ENCODE peak calls at places on chromosomes 7 and 10, in five cellular contexts. Z is transverse colon, Y is ovary, P is sigmoid colon, S is heart left ventricle. C is an unnamed sample.

GRCh38 chr7:147885906-147886305 is 704.7 kb upstream of the C7orf33 start:
- DNase-seq in Z (no peak), S (no peak), P (no peak), Y (no peak), C (no peak)

GRCh38 chr7:21354284-21354683 is 73.6 kb upstream of the SP4 start:
- DNase-seq in P (no peak), Z (no peak), S (no peak), Y (no peak), C (no peak)

GRCh38 chr7:67653856-67654442 is 657.3 kb downstream of the TYW1 start:
- DNase-seq in P (no peak), Y (no peak), Z (no peak), S (no peak), C (no peak)

GRCh38 chr10:90293629-90294028 is 564.2 kb downstream of the HTR7 start:
- DNase-seq in S (no peak), Z (no peak), P (no peak), Y (no peak), C (no peak)

GRCh38 chr7:155280446-155281410 is 16.9 kb upstream of the INSIG1 start:
- DNase-seq in Z (no peak), P (no peak), S (no peak), Y (no peak), C (no peak)

GRCh38 chr7:69790915-69791473 is 192.7 kb downstream of the AUTS2 start:
- DNase-seq in Z (no peak), P (no peak), Y (no peak), S (no peak), C (peak)

GRCh38 chr10:59868974-59869940 is 37.1 kb downstream of the CCDC6 start:
- DNase-seq in P (no peak), Y (no peak), Z (no peak), S (no peak), C (no peak)

GRCh38 chr10:130160775-130161174 is 24.6 kb downstream of the GLRX3 start:
- DNase-seq in P (no peak), Y (no peak), S (no peak), Z (no peak), C (no peak)

GRCh38 chr10:119090026-119090808 is 9.6 kb upstream of the EIF3A start:
- DNase-seq in S (no peak), P (peak), Z (peak), Y (no peak), C (no peak)

GRCh38 chr10:25766687-25767221 is 167.3 kb upstream of the MYO3A start:
- DNase-seq in Z (no peak), S (no peak), P (no peak), Y (no peak), C (no peak)

GRCh38 chr10:59907537-59907917 is 1.2 kb upstream of the CCDC6 start:
- DNase-seq in Y (no peak), Z (no peak), P (no peak), S (no peak), C (no peak)

GRCh38 chr7:19413444-19413965 is 268.3 kb upstream of the FERD3L start:
- DNase-seq in S (no peak), Z (no peak), P (no peak), Y (no peak), C (no peak)

GRCh38 chr10:109904397-109904796 is 18.9 kb downstream of the XPNPEP1 start:
- DNase-seq in P (no peak), S (no peak), Z (no peak), Y (no peak), C (no peak)
- TF ChIP-seq POLR2A in P (no peak), S (no peak), Z (no peak), Y (no peak), C (no peak)

GRCh38 chr7:44634187-44634838 is 27.9 kb downstream of the OGDH start:
- DNase-seq in P (no peak), Z (peak), Y (no peak), S (no peak), C (no peak)
- TF ChIP-seq POLR2A in P (no peak), Z (peak), Y (no peak), S (no peak), C (no peak)

DNA sequence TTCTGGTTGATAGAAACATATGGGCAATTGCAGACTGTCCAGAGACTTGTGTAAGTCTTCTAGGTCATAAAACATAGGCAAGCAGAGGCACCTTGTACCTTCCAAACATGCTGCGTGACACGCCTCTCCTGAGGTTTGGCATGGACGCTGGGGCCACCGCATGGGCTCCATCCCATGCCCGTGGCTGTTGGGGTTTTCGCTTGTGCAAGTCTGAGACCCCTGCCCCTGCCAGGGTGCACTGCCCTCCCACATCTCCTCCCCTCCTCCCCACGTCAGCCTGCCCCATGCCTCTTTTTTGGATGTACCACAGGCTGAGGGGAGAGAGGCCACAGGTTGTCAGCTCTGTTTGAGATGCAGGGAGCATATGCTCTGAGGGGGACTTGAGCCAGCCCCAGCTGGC is 19.0 kb downstream of the EIF3B start:
- DNase-seq in S (no peak), Z (no peak), Y (no peak), P (no peak), C (no peak)
- TF ChIP-seq POLR2A in S (no peak), Z (no peak), Y (no peak), P (no peak), C (no peak)

DNA sequence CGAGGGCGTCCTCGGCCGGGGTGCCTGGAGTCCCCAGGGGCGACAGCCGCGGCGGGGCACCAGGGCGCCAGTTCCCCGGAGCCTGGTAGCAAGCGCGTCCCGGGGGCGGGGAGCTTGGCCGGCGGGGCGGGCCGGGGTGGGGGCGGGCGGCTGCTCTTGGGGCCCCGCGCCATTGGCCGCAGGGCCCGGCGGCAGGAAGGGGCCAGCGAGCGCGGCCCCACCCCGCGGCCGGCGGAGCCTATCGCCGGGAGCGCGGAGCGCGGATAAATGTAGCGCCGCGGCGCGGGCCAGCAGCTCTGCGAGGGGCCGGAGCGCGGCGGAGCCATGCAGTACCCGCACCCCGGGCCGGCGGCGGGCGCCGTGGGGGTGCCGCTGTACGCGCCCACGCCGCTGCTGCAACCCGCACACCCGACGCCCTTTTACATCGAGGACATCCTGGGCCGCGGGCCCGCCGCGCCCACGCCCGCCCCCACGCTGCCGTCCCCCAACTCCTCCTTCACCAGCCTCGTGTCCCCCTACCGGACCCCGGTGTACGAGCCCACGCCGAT is at the start of gene HHEX:
- DNase-seq in Y (no peak), S (peak), Z (peak), P (peak), C (peak)
- TF ChIP-seq POLR2A in Y (no peak), S (no peak), Z (no peak), P (no peak), C (no peak)